ENCODE peak calls at places on chromosomes 16 and 17, in five cellular contexts. B, A, U, W and D are unnamed samples.

GRCh38 chr16:74601131-74601871 is 5.6 kb downstream of the GLG1 start:
- DNase-seq in W (no peak), B (no peak), U (peak; percentile 30), A (no peak), D (no peak)

GRCh38 chr17:45279898-45280297 is 18.0 kb upstream of the SPATA32 start:
- DNase-seq in A (no peak), U (no peak), W (no peak), B (no peak), D (no peak)

GRCh38 chr17:77842148-77842905 is 116.2 kb upstream of the TNRC6C start:
- DNase-seq in B (no peak), U (no peak), W (peak; percentile 60), A (peak; percentile 65), D (peak; percentile 68)

GRCh38 chr17:36885161-36885735 is 52.0 kb upstream of the LHX1 start:
- DNase-seq in W (no peak), A (no peak), B (no peak), U (no peak), D (no peak)

GRCh38 chr17:10290046-10290445 is 82.8 kb downstream of the MYH13 start:
- DNase-seq in W (no peak), A (no peak), U (no peak), B (no peak), D (no peak)

GRCh38 chr17:78472035-78472905 is 93.8 kb downstream of the PGS1 start:
- DNase-seq in U (no peak), A (no peak), W (no peak), B (no peak), D (no peak)

GRCh38 chr17:28327709-28328108 is 7.6 kb downstream of the IFT20 start:
- DNase-seq in W (no peak), A (no peak), B (peak; percentile 24), U (no peak), D (no peak)

GRCh38 chr17:39174907-39175694 is 9.1 kb upstream of the ARL5C start:
- DNase-seq in B (peak; percentile 49), U (peak; percentile 93), A (peak; percentile 67), W (no peak), D (peak; percentile 73)

GRCh38 chr17:60586288-60586974 is 13.6 kb upstream of the PPM1D start:
- DNase-seq in B (no peak), A (no peak), W (no peak), U (no peak), D (no peak)

GRCh38 chr16:26731729-26732128 is 335.0 kb upstream of the C16orf82 start:
- DNase-seq in U (no peak), A (no peak), W (no peak), B (no peak), D (no peak)

GRCh38 chr17:16820161-16820877 is 130.3 kb downstream of the CCDC144A start:
- DNase-seq in A (no peak), W (no peak), U (no peak), B (no peak), D (no peak)

GRCh38 chr17:36721560-36722120 is 120.3 kb downstream of the MRM1 start:
- DNase-seq in A (no peak), B (no peak), U (no peak), W (no peak), D (no peak)

GRCh38 chr17:34025179-34025551 is 229.9 kb upstream of the CCL2 start:
- DNase-seq in U (no peak), B (no peak), A (no peak), W (no peak), D (no peak)